ENCODE peak calls at places on chromosomes 16 and 17, in five cellular contexts. One of them, this sample, is unnamed.

GRCh38 chr16:23304620-23305019 is 2.5 kb downstream of the SCNN1B start:
- DNase-seq in HCT116: no peak
- DNase-seq in endothelial cell of umbilical vein: no peak
- DNase-seq in K562: no peak
- DNase-seq in CD8-positive, alpha-beta T cell: no peak
- DNase-seq in this sample: no peak

GRCh38 chr17:57819273-57819672 is 30.6 kb downstream of the MRPS23 start:
- DNase-seq in endothelial cell of umbilical vein: no peak
- DNase-seq in CD8-positive, alpha-beta T cell: no peak
- DNase-seq in HCT116: no peak
- DNase-seq in K562: no peak
- DNase-seq in this sample: peak; percentile 24

GRCh38 chr16:85556456-85557082 is 56.6 kb upstream of the GSE1 start:
- DNase-seq in endothelial cell of umbilical vein: no peak
- DNase-seq in K562: peak; percentile 82
- DNase-seq in CD8-positive, alpha-beta T cell: peak; percentile 76
- DNase-seq in HCT116: no peak
- DNase-seq in this sample: peak; percentile 71

GRCh38 chr17:44350733-44351226 is 5.7 kb downstream of the GRN start:
- DNase-seq in K562: peak; percentile 85
- DNase-seq in CD8-positive, alpha-beta T cell: peak; percentile 74
- DNase-seq in HCT116: no peak
- DNase-seq in endothelial cell of umbilical vein: peak; percentile 64
- DNase-seq in this sample: peak; percentile 64

GRCh38 chr17:64420143-64420670 is 28.7 kb upstream of the MILR1 start:
- DNase-seq in endothelial cell of umbilical vein: peak; percentile 76
- DNase-seq in K562: peak; percentile 68
- DNase-seq in HCT116: peak; percentile 81
- DNase-seq in CD8-positive, alpha-beta T cell: no peak
- DNase-seq in this sample: peak; percentile 66

GRCh38 chr17:56786989-56787482 is 46.7 kb downstream of the C17orf67 start:
- DNase-seq in HCT116: peak; percentile 90
- DNase-seq in endothelial cell of umbilical vein: peak; percentile 83
- DNase-seq in CD8-positive, alpha-beta T cell: peak; percentile 42
- DNase-seq in K562: no peak
- DNase-seq in this sample: peak; percentile 86

GRCh38 chr17:44219636-44220210 is at the start of gene UBTF:
- DNase-seq in HCT116: no peak
- DNase-seq in CD8-positive, alpha-beta T cell: peak; percentile 76
- DNase-seq in endothelial cell of umbilical vein: peak; percentile 54
- DNase-seq in K562: peak; percentile 71
- DNase-seq in this sample: peak; percentile 40

GRCh38 chr16:27994686-27995085 is 68.8 kb downstream of the GSG1L start:
- DNase-seq in K562: no peak
- DNase-seq in CD8-positive, alpha-beta T cell: no peak
- DNase-seq in HCT116: no peak
- DNase-seq in endothelial cell of umbilical vein: no peak
- DNase-seq in this sample: no peak

GRCh38 chr17:57463103-57463885 is 207.0 kb downstream of the MSI2 start:
- DNase-seq in K562: peak; percentile 35
- DNase-seq in endothelial cell of umbilical vein: no peak
- DNase-seq in HCT116: no peak
- DNase-seq in CD8-positive, alpha-beta T cell: no peak
- DNase-seq in this sample: no peak

GRCh38 chr17:7404737-7405412 is 978 bp upstream of the TMEM256 start:
- DNase-seq in K562: no peak
- DNase-seq in CD8-positive, alpha-beta T cell: peak; percentile 81
- DNase-seq in HCT116: no peak
- DNase-seq in endothelial cell of umbilical vein: peak; percentile 41
- DNase-seq in this sample: no peak

GRCh38 chr17:6823011-6823442 is 8.5 kb downstream of the TEKT1 start:
- DNase-seq in HCT116: no peak
- DNase-seq in CD8-positive, alpha-beta T cell: no peak
- DNase-seq in K562: no peak
- DNase-seq in endothelial cell of umbilical vein: peak; percentile 52
- DNase-seq in this sample: peak; percentile 93

GRCh38 chr17:76124582-76125390 is 16.3 kb downstream of the FOXJ1 start:
- DNase-seq in endothelial cell of umbilical vein: no peak
- DNase-seq in CD8-positive, alpha-beta T cell: no peak
- DNase-seq in K562: peak; percentile 77
- DNase-seq in HCT116: no peak
- DNase-seq in this sample: no peak

GRCh38 chr17:8681175-8681949 is 50.8 kb upstream of the MYH10 start:
- DNase-seq in CD8-positive, alpha-beta T cell: no peak
- DNase-seq in endothelial cell of umbilical vein: peak; percentile 98
- DNase-seq in HCT116: no peak
- DNase-seq in K562: no peak
- DNase-seq in this sample: no peak

GRCh38 chr17:39848600-39848999 is 15.5 kb downstream of the IKZF3 start:
- DNase-seq in endothelial cell of umbilical vein: no peak
- DNase-seq in K562: no peak
- DNase-seq in HCT116: no peak
- DNase-seq in CD8-positive, alpha-beta T cell: peak; percentile 46
- DNase-seq in this sample: no peak

GRCh38 chr17:77859035-77859360 is 99.5 kb upstream of the TNRC6C start:
- DNase-seq in CD8-positive, alpha-beta T cell: no peak
- DNase-seq in endothelial cell of umbilical vein: no peak
- DNase-seq in K562: no peak
- DNase-seq in HCT116: no peak
- DNase-seq in this sample: no peak

GRCh38 chr17:32486701-32487459 is at the start of gene CDK5R1:
- DNase-seq in K562: peak; percentile 86
- DNase-seq in endothelial cell of umbilical vein: peak; percentile 54
- DNase-seq in HCT116: no peak
- DNase-seq in CD8-positive, alpha-beta T cell: peak; percentile 76
- DNase-seq in this sample: peak; percentile 59

GRCh38 chr16:57612494-57612893 is 15.9 kb upstream of the ADGRG1 start:
- DNase-seq in K562: no peak
- DNase-seq in HCT116: no peak
- DNase-seq in CD8-positive, alpha-beta T cell: no peak
- DNase-seq in endothelial cell of umbilical vein: no peak
- DNase-seq in this sample: no peak

GRCh38 chr16:67594256-67594915 is 32.1 kb downstream of the CTCF start:
- DNase-seq in CD8-positive, alpha-beta T cell: no peak
- DNase-seq in endothelial cell of umbilical vein: no peak
- DNase-seq in HCT116: no peak
- DNase-seq in K562: no peak
- DNase-seq in this sample: no peak

GRCh38 chr16:86986136-86986535 is 331.1 kb downstream of the C16orf95 start:
- DNase-seq in CD8-positive, alpha-beta T cell: no peak
- DNase-seq in K562: no peak
- DNase-seq in HCT116: no peak
- DNase-seq in endothelial cell of umbilical vein: no peak
- DNase-seq in this sample: no peak

GRCh38 chr16:5321925-5322324 is 224.3 kb upstream of the EEF2KMT start:
- DNase-seq in CD8-positive, alpha-beta T cell: no peak
- DNase-seq in endothelial cell of umbilical vein: no peak
- DNase-seq in HCT116: no peak
- DNase-seq in K562: no peak
- DNase-seq in this sample: no peak

GRCh38 chr16:84270531-84270930 is 24.1 kb upstream of the WFDC1 start:
- DNase-seq in HCT116: no peak
- DNase-seq in CD8-positive, alpha-beta T cell: no peak
- DNase-seq in K562: no peak
- DNase-seq in endothelial cell of umbilical vein: no peak
- DNase-seq in this sample: no peak

GRCh38 chr17:27559996-27560481 is 70.9 kb upstream of the LGALS9 start:
- DNase-seq in HCT116: no peak
- DNase-seq in CD8-positive, alpha-beta T cell: no peak
- DNase-seq in K562: no peak
- DNase-seq in endothelial cell of umbilical vein: peak; percentile 96
- DNase-seq in this sample: peak; percentile 45

GRCh38 chr17:68344701-68345136 is 53.4 kb downstream of the ARSG start:
- DNase-seq in HCT116: no peak
- DNase-seq in endothelial cell of umbilical vein: no peak
- DNase-seq in CD8-positive, alpha-beta T cell: peak; percentile 61
- DNase-seq in K562: no peak
- DNase-seq in this sample: no peak

GRCh38 chr17:7294614-7295153 is at the start of gene YBX2:
- DNase-seq in CD8-positive, alpha-beta T cell: peak; percentile 72
- DNase-seq in K562: peak; percentile 35
- DNase-seq in HCT116: peak; percentile 48
- DNase-seq in endothelial cell of umbilical vein: peak; percentile 45
- DNase-seq in this sample: peak; percentile 93

GRCh38 chr17:64403881-64404460 is 13.3 kb upstream of the PECAM1 start:
- DNase-seq in CD8-positive, alpha-beta T cell: no peak
- DNase-seq in endothelial cell of umbilical vein: no peak
- DNase-seq in K562: no peak
- DNase-seq in HCT116: no peak
- DNase-seq in this sample: no peak

GRCh38 chr16:66304961-66305360 is 61.5 kb upstream of the CDH5 start:
- DNase-seq in K562: no peak
- DNase-seq in HCT116: no peak
- DNase-seq in endothelial cell of umbilical vein: no peak
- DNase-seq in CD8-positive, alpha-beta T cell: no peak
- DNase-seq in this sample: no peak

GRCh38 chr17:5437721-5438317 is 1.1 kb downstream of the C1QBP start:
- DNase-seq in endothelial cell of umbilical vein: no peak
- DNase-seq in K562: no peak
- DNase-seq in CD8-positive, alpha-beta T cell: no peak
- DNase-seq in HCT116: no peak
- DNase-seq in this sample: peak; percentile 55

GRCh38 chr17:5443728-5444127 is 4.8 kb upstream of the C1QBP start:
- DNase-seq in endothelial cell of umbilical vein: no peak
- DNase-seq in HCT116: no peak
- DNase-seq in CD8-positive, alpha-beta T cell: no peak
- DNase-seq in K562: no peak
- DNase-seq in this sample: no peak

GRCh38 chr17:5438716-5439445 is at the start of gene C1QBP:
- DNase-seq in endothelial cell of umbilical vein: peak; percentile 96
- DNase-seq in HCT116: peak; percentile 91
- DNase-seq in CD8-positive, alpha-beta T cell: peak; percentile 87
- DNase-seq in K562: peak; percentile 89
- DNase-seq in this sample: peak; percentile 89

GRCh38 chr17:5434984-5435383 is 4.0 kb downstream of the C1QBP start:
- DNase-seq in CD8-positive, alpha-beta T cell: no peak
- DNase-seq in HCT116: no peak
- DNase-seq in K562: no peak
- DNase-seq in endothelial cell of umbilical vein: no peak
- DNase-seq in this sample: no peak

DNA sequence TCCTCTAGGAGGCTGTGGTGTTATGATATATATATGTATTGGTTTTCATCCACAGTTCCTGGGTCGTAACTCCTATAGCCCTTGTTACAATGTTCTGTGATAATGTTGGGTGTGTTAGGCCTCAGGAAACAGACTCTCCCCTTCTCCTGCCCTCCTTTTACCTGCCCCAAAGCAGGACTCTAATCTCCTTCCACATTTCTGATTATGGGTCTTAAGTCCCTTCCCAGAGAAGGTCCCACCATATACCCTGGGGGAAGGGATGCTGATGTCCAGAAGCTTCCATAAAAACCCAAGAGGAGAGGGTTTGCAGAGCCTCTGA is 450 bp upstream of the C1QBP start:
- DNase-seq in HCT116: no peak
- DNase-seq in CD8-positive, alpha-beta T cell: no peak
- DNase-seq in endothelial cell of umbilical vein: no peak
- DNase-seq in K562: no peak
- DNase-seq in this sample: no peak
- TF ChIP-seq CTCF in HCT116: no peak
- TF ChIP-seq CTCF in CD8-positive, alpha-beta T cell: peak; percentile 56
- TF ChIP-seq CTCF in endothelial cell of umbilical vein: no peak
- TF ChIP-seq CTCF in K562: no peak
- TF ChIP-seq CTCF in this sample: peak; percentile 80

GRCh38 chr17:82598256-82599011 is 49.8 kb downstream of the WDR45B start:
- DNase-seq in CD8-positive, alpha-beta T cell: no peak
- DNase-seq in endothelial cell of umbilical vein: no peak
- DNase-seq in K562: no peak
- DNase-seq in HCT116: no peak
- DNase-seq in this sample: no peak
- H3K27ac ChIP-seq in CD8-positive, alpha-beta T cell: no peak overlapping the region
- H3K27ac ChIP-seq in endothelial cell of umbilical vein: no peak overlapping the region
- H3K27ac ChIP-seq in K562: no peak overlapping the region
- H3K27ac ChIP-seq in HCT116: no peak overlapping the region
- H3K27ac ChIP-seq in this sample: peak overlapping the region; percentile 41

GRCh38 chr17:362721-363120 is 10.1 kb upstream of the RPH3AL start:
- DNase-seq in K562: no peak
- DNase-seq in HCT116: no peak
- DNase-seq in CD8-positive, alpha-beta T cell: no peak
- DNase-seq in endothelial cell of umbilical vein: no peak
- DNase-seq in this sample: no peak

GRCh38 chr17:356671-357434 is 4.2 kb upstream of the RPH3AL start:
- DNase-seq in CD8-positive, alpha-beta T cell: no peak
- DNase-seq in HCT116: no peak
- DNase-seq in endothelial cell of umbilical vein: no peak
- DNase-seq in K562: no peak
- DNase-seq in this sample: no peak

GRCh38 chr17:358491-359133 is 6.0 kb upstream of the RPH3AL start:
- DNase-seq in CD8-positive, alpha-beta T cell: no peak
- DNase-seq in HCT116: no peak
- DNase-seq in K562: no peak
- DNase-seq in endothelial cell of umbilical vein: no peak
- DNase-seq in this sample: no peak

GRCh38 chr17:357634-358033 is 5.0 kb upstream of the RPH3AL start:
- DNase-seq in endothelial cell of umbilical vein: no peak
- DNase-seq in HCT116: no peak
- DNase-seq in CD8-positive, alpha-beta T cell: no peak
- DNase-seq in K562: no peak
- DNase-seq in this sample: no peak

DNA sequence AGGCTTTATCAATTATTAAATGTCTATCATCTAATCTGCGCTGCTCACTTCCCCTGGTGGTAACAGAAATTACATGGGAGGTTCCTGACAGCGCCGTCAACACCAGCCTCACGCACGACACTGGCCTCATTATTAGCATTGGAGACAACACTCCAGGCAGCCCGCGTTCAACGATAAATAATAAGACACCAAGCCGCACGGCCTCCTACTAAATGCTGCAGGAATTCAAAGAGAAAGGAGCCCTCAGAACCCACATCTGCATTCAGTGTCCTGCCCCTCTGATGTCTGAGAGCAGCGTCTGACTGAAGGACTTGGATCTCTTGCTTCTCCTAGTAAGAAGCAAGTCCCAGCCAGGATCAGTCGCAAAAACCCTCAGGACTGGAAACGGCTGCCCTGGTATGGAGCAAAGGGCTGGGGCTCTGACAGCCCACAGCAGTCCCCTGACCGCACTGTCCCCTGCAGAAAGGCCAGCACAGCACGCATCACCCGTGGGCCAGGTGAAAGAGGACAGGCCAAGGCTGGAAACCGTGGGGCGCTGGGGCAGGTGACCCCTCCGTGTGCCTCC is 7.6 kb upstream of the RPH3AL start:
- DNase-seq in K562: no peak
- DNase-seq in HCT116: no peak
- DNase-seq in CD8-positive, alpha-beta T cell: no peak
- DNase-seq in endothelial cell of umbilical vein: no peak
- DNase-seq in this sample: no peak
- TF ChIP-seq CTCF in K562: no peak
- TF ChIP-seq CTCF in HCT116: no peak
- TF ChIP-seq CTCF in CD8-positive, alpha-beta T cell: no peak
- TF ChIP-seq CTCF in endothelial cell of umbilical vein: no peak
- TF ChIP-seq CTCF in this sample: no peak

DNA sequence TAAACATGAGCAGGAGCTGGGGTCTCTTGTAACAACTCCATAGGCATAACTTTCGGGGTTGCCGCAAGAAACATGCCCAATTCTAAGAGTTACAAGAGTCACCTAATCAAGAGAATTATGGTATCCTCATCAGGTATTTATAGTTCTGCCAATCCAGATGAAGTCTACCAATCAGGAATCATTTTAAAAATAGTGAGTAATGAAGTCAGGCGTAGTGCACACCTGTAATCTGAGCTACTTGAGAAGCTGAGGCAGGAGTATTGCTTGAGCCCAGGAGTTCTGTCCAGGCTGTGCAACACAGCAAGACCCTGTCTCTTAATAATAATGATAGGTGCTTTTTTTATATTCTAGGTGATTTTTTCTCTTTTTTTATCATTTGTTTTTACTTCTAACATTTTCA is 128.5 kb upstream of the RBL2 start:
- DNase-seq in K562: no peak
- DNase-seq in CD8-positive, alpha-beta T cell: no peak
- DNase-seq in endothelial cell of umbilical vein: no peak
- DNase-seq in HCT116: no peak
- DNase-seq in this sample: no peak
- H3K27ac ChIP-seq in K562: no peak overlapping the region
- H3K27ac ChIP-seq in CD8-positive, alpha-beta T cell: no peak overlapping the region
- H3K27ac ChIP-seq in endothelial cell of umbilical vein: no peak overlapping the region
- H3K27ac ChIP-seq in HCT116: no peak overlapping the region
- H3K27ac ChIP-seq in this sample: no peak overlapping the region

This sample was measured in RWPE1.